ENCODE peak calls at places on chromosome 22, in ten cellular contexts. F, K, P, N, U, G, L, A, V and Q are unnamed samples.

GRCh38 chr22:44211256-44211945 is 30.7 kb downstream of the PARVG start:
- DNase-seq in F (no peak), K (no peak), P (no peak), N (no peak), U (no peak), G (no peak), L (no peak), A (no peak), V (no peak), Q (no peak)

GRCh38 chr22:47795477-47796127 is 1033.2 kb downstream of the TBC1D22A start:
- DNase-seq in F (no peak), K (peak; percentile 39), P (no peak), N (no peak), U (no peak), G (no peak), L (no peak), A (no peak), V (no peak), Q (no peak)

GRCh38 chr22:16699336-16699735 is 106.7 kb upstream of the CCT8L2 start:
- DNase-seq in F (no peak), K (no peak), P (no peak), N (no peak), U (no peak), G (no peak), L (no peak), A (no peak), V (no peak), Q (no peak)

GRCh38 chr22:36762687-36763260 is 13.1 kb downstream of the IFT27 start:
- DNase-seq in F (no peak), K (peak; percentile 50), P (no peak), N (no peak), U (peak; percentile 72), G (peak; percentile 9), L (no peak), A (no peak), V (no peak), Q (no peak)

GRCh38 chr22:43483266-43483665 is 71.5 kb downstream of the MPPED1 start:
- DNase-seq in F (no peak), K (no peak), P (no peak), N (no peak), U (no peak), G (no peak), L (no peak), A (no peak), V (no peak), Q (no peak)

GRCh38 chr22:44225091-44225689 is 44.5 kb downstream of the PARVG start:
- DNase-seq in F (no peak), K (no peak), P (no peak), N (no peak), U (no peak), G (no peak), L (no peak), A (no peak), V (no peak), Q (no peak)

GRCh38 chr22:34333285-34333684 is 413.0 kb upstream of the LARGE1 start:
- DNase-seq in F (no peak), K (no peak), P (no peak), N (peak; percentile 28), U (no peak), G (no peak), L (no peak), A (peak; percentile 16), V (no peak), Q (no peak)

GRCh38 chr22:37739000-37739399 is 42.2 kb downstream of the TRIOBP start:
- DNase-seq in F (no peak), K (no peak), P (no peak), N (no peak), U (peak; percentile 65), G (no peak), L (no peak), A (no peak), V (no peak), Q (no peak)

GRCh38 chr22:32389685-32390084 is 22.4 kb downstream of the RTCB start:
- DNase-seq in F (no peak), K (no peak), P (no peak), N (peak; percentile 40), U (no peak), G (peak; percentile 26), L (no peak), A (peak; percentile 74), V (no peak), Q (peak; percentile 28)
- TF ChIP-seq CTCF in F (peak; percentile 16), K (no peak), P (no peak), N (peak; percentile 20), U (peak; percentile 37), G (peak; percentile 76), L (no peak), A (peak; percentile 70), V (no peak), Q (peak; percentile 38)

GRCh38 chr22:35721954-35722353 is 4.3 kb downstream of the APOL5 start:
- DNase-seq in F (no peak), K (no peak), P (no peak), N (no peak), U (no peak), G (no peak), L (no peak), A (no peak), V (no peak), Q (no peak)

GRCh38 chr22:35717572-35717971 is at the start of gene APOL5:
- DNase-seq in F (no peak), K (no peak), P (no peak), N (no peak), U (no peak), G (no peak), L (no peak), A (no peak), V (no peak), Q (no peak)

DNA sequence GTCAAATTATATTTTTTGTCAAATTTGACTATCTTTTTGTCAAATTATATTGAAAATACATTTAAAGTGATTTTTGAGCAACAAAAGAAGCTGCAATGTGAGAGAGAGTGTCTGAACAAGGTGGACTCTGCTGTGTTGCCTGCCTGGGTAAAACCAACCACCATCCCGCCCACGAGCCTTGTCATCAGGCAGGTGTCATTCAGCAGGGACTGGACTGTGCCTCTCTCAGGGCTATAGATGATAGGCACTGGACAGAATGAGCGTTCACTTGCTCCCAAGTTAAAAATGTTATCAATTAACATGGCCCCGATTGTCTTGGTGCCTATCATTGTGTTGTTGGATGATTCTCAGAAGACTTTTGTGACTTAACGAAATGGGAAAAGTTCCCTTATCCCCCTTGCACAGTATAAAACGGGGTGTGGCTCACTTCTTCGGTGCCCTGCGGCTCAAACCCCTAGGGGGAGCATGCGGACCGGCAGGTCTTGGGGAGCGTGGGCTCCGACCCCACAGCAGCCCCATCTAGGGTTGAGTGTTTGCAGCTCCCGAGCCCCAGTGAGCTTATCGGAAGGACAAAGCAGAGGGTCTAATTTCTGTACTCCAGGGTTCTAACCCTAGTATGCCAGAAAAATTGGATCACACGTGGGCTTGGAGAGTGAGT is 1.7 kb downstream of the APOL5 start:
- DNase-seq in F (no peak), K (no peak), P (peak; percentile 23), N (peak; percentile 50), U (no peak), G (no peak), L (no peak), A (peak; percentile 72), V (no peak), Q (no peak)
- TF ChIP-seq CTCF in F (no peak), K (no peak), P (peak; percentile 12), N (no peak), U (no peak), G (no peak), L (no peak), A (peak; percentile 66), V (no peak), Q (no peak)

GRCh38 chr22:20859615-20860014 is 808 bp downstream of the SNAP29 start:
- DNase-seq in F (no peak), K (no peak), P (peak; percentile 10), N (no peak), U (no peak), G (no peak), L (no peak), A (no peak), V (no peak), Q (no peak)

GRCh38 chr22:20858615-20859416 is at the start of the genes PI4KA and SNAP29:
- DNase-seq in F (peak; percentile 94), K (peak; percentile 99), P (peak; percentile 99), N (peak; percentile 98), U (peak; percentile 100), G (peak; percentile 98), L (peak; percentile 98), A (peak; percentile 98), V (peak; percentile 99), Q (peak; percentile 95)

GRCh38 chr22:20857247-20857643 is 1.4 kb downstream of the PI4KA start:
- DNase-seq in F (no peak), K (no peak), P (no peak), N (no peak), U (no peak), G (no peak), L (no peak), A (no peak), V (no peak), Q (no peak)

GRCh38 chr22:20862540-20862939 is 3.7 kb downstream of the SNAP29 start:
- DNase-seq in F (no peak), K (no peak), P (no peak), N (no peak), U (no peak), G (no peak), L (no peak), A (no peak), V (no peak), Q (no peak)

DNA sequence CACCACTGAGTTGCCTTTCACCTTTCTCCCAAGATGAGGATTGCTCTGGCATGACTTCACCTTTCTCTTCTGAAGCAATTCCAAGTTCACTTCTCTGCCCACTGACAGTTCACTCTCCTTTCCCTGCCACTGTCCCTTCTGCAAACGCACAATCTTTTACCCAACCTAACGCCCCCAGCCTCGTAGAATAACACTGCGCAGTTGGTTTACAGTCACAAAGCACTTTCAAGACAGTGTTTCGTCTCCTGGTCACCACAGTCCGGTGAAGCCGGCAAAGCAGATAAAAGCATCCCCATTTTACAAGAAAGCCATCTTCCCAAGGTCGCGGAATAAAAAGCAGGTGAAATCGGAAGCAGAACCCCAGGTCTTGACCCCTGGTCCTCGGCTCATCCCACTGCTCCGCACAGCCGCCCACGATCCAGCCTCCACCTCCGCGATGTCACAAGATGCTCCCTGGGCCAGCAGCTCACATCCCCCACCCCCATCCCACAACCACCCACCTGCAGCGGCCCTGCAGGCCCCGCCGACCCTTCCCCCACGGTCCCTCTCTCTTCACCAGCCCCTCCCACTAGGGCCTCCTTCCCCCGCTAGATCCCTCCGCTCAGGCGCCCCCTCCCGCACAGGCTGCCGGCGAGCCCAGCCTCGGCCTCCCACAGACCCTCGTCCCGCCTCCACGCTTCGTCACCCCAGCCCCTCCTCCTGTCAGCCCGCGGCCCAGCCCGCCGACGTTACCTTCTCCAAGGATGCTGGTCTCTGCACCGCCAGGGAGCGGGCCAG is 585 bp downstream of the PI4KA start:
- DNase-seq in F (peak; percentile 50), K (peak; percentile 80), P (peak; percentile 91), N (peak; percentile 95), U (peak; percentile 90), G (peak; percentile 74), L (peak; percentile 67), A (peak; percentile 97), V (peak; percentile 60), Q (peak; percentile 85)
- TF ChIP-seq CTCF in F (no peak), K (no peak), P (no peak), N (no peak), U (no peak), G (no peak), L (no peak), A (no peak), V (no peak), Q (no peak)

GRCh38 chr22:46338636-46339035 is 3.1 kb downstream of the TRMU start:
- DNase-seq in F (no peak), K (no peak), P (no peak), N (no peak), U (peak; percentile 17), G (no peak), L (no peak), A (no peak), V (no peak), Q (no peak)

GRCh38 chr22:46340676-46341075 is 5.2 kb downstream of the TRMU start:
- DNase-seq in F (no peak), K (no peak), P (no peak), N (no peak), U (peak; percentile 36), G (no peak), L (no peak), A (no peak), V (no peak), Q (no peak)

GRCh38 chr22:46336119-46337078 is 885 bp downstream of the TRMU start:
- DNase-seq in F (no peak), K (no peak), P (peak; percentile 23), N (peak; percentile 30), U (peak; percentile 59), G (peak; percentile 28), L (no peak), A (peak; percentile 41), V (no peak), Q (peak; percentile 28)

GRCh38 chr22:46337870-46338269 is 2.4 kb downstream of the TRMU start:
- DNase-seq in F (no peak), K (no peak), P (no peak), N (no peak), U (peak; percentile 24), G (no peak), L (no peak), A (no peak), V (no peak), Q (no peak)

DNA sequence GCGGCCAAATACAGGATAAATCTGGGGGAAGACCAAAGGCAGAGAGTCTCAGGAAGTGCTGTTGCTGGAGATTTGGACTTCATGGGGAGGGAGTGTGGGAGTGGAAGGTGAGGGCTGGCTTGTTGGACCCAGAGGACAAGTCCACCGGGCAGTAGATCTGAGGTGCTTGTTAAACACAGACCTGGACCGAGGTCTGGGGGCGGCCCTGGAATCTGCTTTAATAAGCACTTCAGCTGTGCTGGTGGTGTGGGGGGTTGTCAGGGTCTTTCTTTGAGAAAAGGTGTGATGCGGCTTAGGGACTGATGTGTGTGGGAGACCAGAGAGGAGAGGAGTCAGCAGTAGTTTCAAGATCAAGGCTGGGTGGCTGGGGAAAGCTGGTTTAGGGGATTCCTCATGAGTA is 4.4 kb downstream of the TRMU start:
- DNase-seq in F (no peak), K (no peak), P (no peak), N (no peak), U (peak; percentile 34), G (no peak), L (no peak), A (no peak), V (no peak), Q (no peak)
- TF ChIP-seq CTCF in F (no peak), K (no peak), P (no peak), N (no peak), U (no peak), G (no peak), L (no peak), A (no peak), V (no peak), Q (no peak)